ENCODE peak calls at places on chromosomes 1 and 21, in eight cellular contexts. E is AG09309, U is HCT116, Y is lower lobe of right lung, I is uterus, M is IMR-90, T is foreskin fibroblast, K is cardiac fibroblast. A is an unnamed sample.

GRCh38 chr1:33327587-33328325 is 6.9 kb upstream of the A3GALT2 start:
- DNase-seq in Y (peak; percentile 76), T (peak; percentile 98), I (peak; percentile 62), K (peak; percentile 99), M (peak; percentile 99), E (peak; percentile 99), U (no peak), A (peak; percentile 95)

GRCh38 chr1:110585426-110585825 is 20.7 kb downstream of the KCNA2 start:
- DNase-seq in E (no peak), K (no peak), M (no peak), U (no peak), I (no peak), T (no peak), Y (no peak), A (no peak)

GRCh38 chr1:178563099-178563820 is 50.4 kb downstream of the TEX35 start:
- DNase-seq in M (no peak), I (no peak), U (no peak), T (no peak), Y (no peak), E (no peak), K (no peak), A (no peak)

GRCh38 chr1:211478376-211478775 is 13.6 kb downstream of the RD3 start:
- DNase-seq in U (no peak), E (no peak), I (no peak), M (no peak), T (no peak), K (no peak), Y (no peak), A (no peak)

GRCh38 chr1:24762133-24762676 is 17.0 kb downstream of the CLIC4 start:
- DNase-seq in U (no peak), T (peak; percentile 58), Y (no peak), I (no peak), E (no peak), M (peak; percentile 75), K (peak; percentile 68), A (no peak)

GRCh38 chr1:114508386-114508898 is 2.6 kb downstream of the TRIM33 start:
- DNase-seq in I (no peak), T (no peak), E (no peak), Y (no peak), U (no peak), M (no peak), K (no peak), A (no peak)

GRCh38 chr1:116368241-116368640 is 4.8 kb upstream of the ATP1A1 start:
- DNase-seq in Y (no peak), I (no peak), T (no peak), U (no peak), K (no peak), E (no peak), M (no peak), A (no peak)

GRCh38 chr1:27176954-27177353 is 22.0 kb upstream of the SLC9A1 start:
- DNase-seq in E (no peak), I (no peak), U (no peak), K (no peak), M (no peak), Y (no peak), T (no peak), A (no peak)

GRCh38 chr1:172746091-172746949 is 87.4 kb downstream of the FASLG start:
- DNase-seq in Y (no peak), K (peak; percentile 99), U (peak; percentile 91), T (peak; percentile 97), M (peak; percentile 99), I (no peak), E (peak; percentile 96), A (peak; percentile 82)

GRCh38 chr1:98251497-98251896 is 330.7 kb upstream of the DPYD start:
- DNase-seq in M (no peak), K (no peak), Y (no peak), T (no peak), E (no peak), I (no peak), U (no peak), A (no peak)

GRCh38 chr1:109185990-109186703 is 27.6 kb upstream of the SARS1 start:
- DNase-seq in Y (peak; percentile 59), T (no peak), U (no peak), K (no peak), M (no peak), I (no peak), E (no peak), A (no peak)

GRCh38 chr21:34630536-34631143 is 15.7 kb upstream of the RCAN1 start:
- DNase-seq in E (peak; percentile 21), K (peak; percentile 70), T (peak; percentile 80), I (no peak), U (peak; percentile 45), Y (no peak), M (peak; percentile 60), A (peak; percentile 22)

GRCh38 chr21:41603476-41603875 is 95.5 kb upstream of the TMPRSS2 start:
- DNase-seq in Y (no peak), U (no peak), M (no peak), T (no peak), E (no peak), I (no peak), K (no peak), A (no peak)

GRCh38 chr1:236065509-236066005 is 667 bp upstream of the NID1 start:
- DNase-seq in E (no peak), U (no peak), K (peak; percentile 29), Y (no peak), M (no peak), T (no peak), I (no peak), A (no peak)

GRCh38 chr1:3656450-3657095 is 4.3 kb downstream of the TP73 start:
- DNase-seq in K (no peak), Y (no peak), T (no peak), E (no peak), U (no peak), M (no peak), I (no peak), A (no peak)

GRCh38 chr1:161772397-161772796 is 6.3 kb downstream of the ATF6 start:
- DNase-seq in M (no peak), Y (no peak), K (peak; percentile 37), U (no peak), I (no peak), T (no peak), E (no peak), A (no peak)

DNA sequence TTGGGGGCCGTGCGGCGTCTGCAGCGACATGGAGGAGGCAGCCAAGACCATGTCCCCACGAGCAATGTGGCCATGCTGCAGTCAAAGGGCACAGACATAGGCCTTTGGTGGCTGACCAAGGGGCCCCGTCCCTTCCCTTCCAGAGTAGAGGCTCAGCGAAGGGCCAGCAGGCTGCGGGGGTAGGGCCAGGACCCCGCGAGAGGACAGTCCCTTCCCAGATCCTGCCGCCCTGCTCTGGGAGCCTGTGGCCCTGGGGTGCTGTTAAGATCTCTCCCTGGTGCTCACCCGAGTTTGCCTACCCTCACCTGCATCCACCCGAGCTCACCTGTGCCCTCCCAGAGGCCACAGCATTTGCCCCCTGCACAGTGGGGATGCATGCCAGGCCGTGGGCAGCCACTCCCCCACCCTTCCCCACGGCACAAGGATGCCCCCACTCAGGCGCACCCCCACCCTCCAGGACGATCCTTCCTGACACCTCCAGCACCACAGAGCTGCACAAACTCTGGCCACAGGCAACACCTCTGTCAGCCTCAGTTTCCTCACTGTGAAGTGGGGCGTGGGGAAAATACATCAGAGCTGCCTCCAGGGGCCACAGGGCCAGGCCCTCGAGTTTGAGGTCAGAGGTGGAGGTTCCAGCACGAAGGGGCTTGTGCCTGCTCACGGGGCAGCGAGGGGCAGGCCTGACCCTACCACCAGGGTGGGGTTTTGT is 15.5 kb downstream of the ITGB2 start:
- DNase-seq in Y (no peak), K (no peak), E (no peak), U (no peak), I (no peak), M (no peak), T (no peak), A (no peak)
- TF ChIP-seq CTCF in Y (no peak), K (no peak), E (no peak), U (no peak), I (no peak), M (no peak), T (no peak), A (no peak)

GRCh38 chr1:159851386-159851785 is 11.1 kb downstream of the VSIG8 start:
- DNase-seq in I (no peak), T (no peak), M (no peak), E (no peak), Y (no peak), K (peak; percentile 24), U (no peak), A (no peak)
- TF ChIP-seq CTCF in I (no peak), T (no peak), M (peak; percentile 16), E (peak; percentile 11), Y (no peak), K (peak; percentile 19), U (no peak), A (no peak)

DNA sequence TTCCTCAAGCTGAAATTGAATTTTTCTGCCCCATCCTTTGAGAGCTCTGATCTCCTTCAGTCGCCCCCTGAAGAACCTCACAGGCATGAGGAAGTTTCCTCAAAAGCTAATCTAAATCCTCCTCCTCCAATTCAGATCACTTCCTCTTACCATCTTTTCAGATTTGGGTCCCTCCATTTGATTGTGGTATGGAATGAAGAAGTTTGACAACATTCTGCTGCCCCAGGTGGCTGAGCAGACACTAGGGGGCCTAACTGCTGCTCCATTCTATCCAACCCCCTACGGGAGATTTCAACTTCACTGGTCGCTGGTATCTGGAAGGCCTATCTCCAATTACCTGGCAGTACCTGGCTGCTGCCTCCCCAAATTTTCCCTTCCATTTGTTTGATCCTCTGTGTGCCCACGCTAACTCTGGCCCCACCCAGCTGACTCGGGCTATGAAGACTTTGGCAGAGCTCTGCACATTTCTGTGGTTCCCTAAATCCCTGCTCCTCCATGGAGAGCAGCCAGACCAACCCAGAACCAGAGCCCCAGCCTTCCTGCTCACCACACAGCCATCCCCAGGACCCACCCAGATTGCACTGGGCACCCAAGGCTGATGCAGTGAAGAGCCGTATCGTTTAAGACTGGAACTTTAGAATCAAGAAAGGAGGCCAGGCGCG is 7.8 kb downstream of the IRF6 start:
- DNase-seq in I (no peak), U (no peak), T (peak; percentile 32), M (no peak), K (no peak), Y (no peak), E (no peak), A (no peak)
- TF ChIP-seq CTCF in I (no peak), U (peak; percentile 41), T (no peak), M (no peak), K (no peak), Y (no peak), E (peak; percentile 15), A (peak; percentile 1)

DNA sequence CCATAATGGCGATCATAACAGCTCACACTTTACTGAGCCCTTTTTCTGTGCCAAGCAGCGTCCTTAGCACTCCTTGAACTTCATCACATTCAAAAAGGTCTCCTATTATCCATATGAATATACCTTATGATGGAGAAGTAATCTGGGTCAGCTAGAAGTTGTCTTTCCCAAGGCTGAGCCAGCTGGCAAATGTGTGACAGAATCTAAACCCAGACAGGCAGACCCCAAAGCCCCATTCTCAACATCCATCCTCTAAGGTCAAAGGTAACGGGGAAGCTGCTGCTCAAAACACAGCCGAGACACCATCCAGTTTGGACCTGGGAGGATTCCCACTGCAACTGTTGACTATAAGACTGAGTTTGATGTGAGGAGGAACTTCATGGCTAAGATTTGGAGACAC is 249.6 kb downstream of the PRDM2 start:
- DNase-seq in U (no peak), Y (no peak), E (no peak), K (no peak), M (no peak), T (no peak), I (no peak), A (no peak)
- TF ChIP-seq CTCF in U (no peak), Y (no peak), E (no peak), K (no peak), M (no peak), T (no peak), I (no peak), A (no peak)

A was measured in AG09319.